ENCODE peak calls at places on chromosomes 16 and 17, in eight cellular contexts. T is mucosa of descending colon, I is GM06990, M is bronchial epithelial cell, K is transverse colon, G is AG04450, Z is nephron progenitor cell, J is BJ. L is an unnamed sample.

GRCh38 chr17:31610301-31610910 is 218.9 kb downstream of the RAB11FIP4 start:
- DNase-seq in Z (no peak), K (no peak), T (no peak), M (no peak), J (no peak), G (no peak), I (no peak), L (no peak)

GRCh38 chr17:31787082-31787481 is 72.0 kb downstream of the COPRS start:
- DNase-seq in M (no peak), T (no peak), I (no peak), K (no peak), J (no peak), G (no peak), Z (no peak), L (no peak)

GRCh38 chr17:60086822-60087591 is 8.3 kb upstream of the HEATR6 start:
- DNase-seq in K (no peak), T (no peak), I (no peak), J (no peak), Z (no peak), M (peak), G (no peak), L (no peak)

GRCh38 chr16:18800674-18801196 is 614 bp downstream of the ARL6IP1 start:
- DNase-seq in J (no peak), K (peak), Z (peak), M (peak), T (peak), G (no peak), I (no peak), L (peak)

GRCh38 chr17:33749171-33749570 is 456.1 kb upstream of the ASIC2 start:
- DNase-seq in M (no peak), Z (no peak), K (no peak), I (no peak), G (no peak), J (no peak), T (no peak), L (no peak)

GRCh38 chr17:69607162-69607834 is 192.8 kb downstream of the MAP2K6 start:
- DNase-seq in T (peak), J (no peak), Z (peak), K (peak), G (peak), I (peak), M (peak), L (peak)

GRCh38 chr16:70432800-70433455 is 6.0 kb downstream of the ST3GAL2 start:
- DNase-seq in I (peak), M (no peak), Z (no peak), K (peak), G (no peak), J (no peak), T (peak), L (no peak)

GRCh38 chr16:2030036-2030435 is 3.3 kb downstream of the NHERF2 start:
- DNase-seq in T (no peak), K (no peak), I (no peak), M (no peak), J (no peak), Z (no peak), G (no peak), L (no peak)

GRCh38 chr17:33028778-33029177 is 37.1 kb downstream of the SPACA3 start:
- DNase-seq in I (no peak), K (no peak), Z (no peak), G (no peak), T (no peak), J (no peak), M (no peak), L (no peak)

GRCh38 chr17:74446551-74447500 is 14.9 kb downstream of the GPRC5C start:
- DNase-seq in I (no peak), G (no peak), M (peak), T (no peak), Z (no peak), K (no peak), J (no peak), L (no peak)

GRCh38 chr16:14501331-14502255 is 128.5 kb downstream of the PARN start:
- DNase-seq in Z (peak), T (peak), I (peak), J (peak), M (peak), G (peak), K (peak), L (no peak)

GRCh38 chr17:49079840-49080663 is 52.5 kb upstream of the B4GALNT2 start:
- DNase-seq in I (no peak), K (no peak), G (no peak), J (no peak), T (no peak), M (no peak), Z (no peak), L (no peak)

GRCh38 chr17:11144358-11145233 is 96.4 kb upstream of the SHISA6 start:
- DNase-seq in K (peak), J (no peak), Z (peak), I (no peak), T (peak), M (peak), G (no peak), L (no peak)

GRCh38 chr16:15034266-15035162 is 21.4 kb downstream of the NTAN1 start:
- DNase-seq in M (no peak), K (no peak), I (no peak), Z (no peak), T (no peak), J (no peak), G (no peak), L (no peak)

GRCh38 chr16:20647736-20648135 is 49.7 kb downstream of the ACSM1 start:
- DNase-seq in G (no peak), M (no peak), T (no peak), J (no peak), K (no peak), Z (no peak), I (no peak), L (no peak)

GRCh38 chr16:81469710-81470481 is 25.3 kb downstream of the CMIP start:
- DNase-seq in M (no peak), K (no peak), J (no peak), T (no peak), G (no peak), Z (no peak), I (peak), L (peak)
- TF ChIP-seq CTCF in M (no peak), K (no peak), J (no peak), T (no peak), G (no peak), Z (no peak), I (no peak), L (no peak)

GRCh38 chr16:87057951-87058560 is 259.1 kb downstream of the C16orf95 start:
- DNase-seq in M (no peak), G (no peak), J (no peak), K (no peak), I (no peak), T (no peak), Z (no peak), L (no peak)

GRCh38 chr16:87058728-87059250 is 258.4 kb downstream of the C16orf95 start:
- DNase-seq in T (no peak), M (no peak), J (no peak), G (no peak), K (no peak), I (no peak), Z (no peak), L (no peak)

GRCh38 chr16:87061521-87061920 is 255.7 kb downstream of the C16orf95 start:
- DNase-seq in G (no peak), I (no peak), M (no peak), J (no peak), T (no peak), Z (no peak), K (no peak), L (no peak)

GRCh38 chr16:87062569-87063442 is 254.4 kb downstream of the C16orf95 start:
- DNase-seq in M (peak), Z (peak), T (peak), G (no peak), I (peak), K (peak), J (no peak), L (peak)

GRCh38 chr16:87060026-87060986 is 256.9 kb downstream of the C16orf95 start:
- DNase-seq in K (no peak), I (no peak), M (no peak), J (no peak), G (peak), Z (no peak), T (no peak), L (peak)
- TF ChIP-seq CTCF in K (no peak), I (no peak), M (no peak), J (peak), G (peak), Z (no peak), T (no peak), L (no peak)

GRCh38 chr17:44267818-44268490 is at the start of gene SLC4A1:
- DNase-seq in Z (no peak), I (no peak), J (no peak), K (no peak), T (no peak), M (no peak), G (no peak), L (no peak)

GRCh38 chr17:44263360-44263902 is 4.5 kb downstream of the SLC4A1 start:
- DNase-seq in K (no peak), T (no peak), M (no peak), G (no peak), Z (no peak), J (no peak), I (no peak), L (no peak)

GRCh38 chr17:44267165-44267455 is 825 bp downstream of the SLC4A1 start:
- DNase-seq in M (no peak), J (no peak), K (no peak), T (no peak), Z (no peak), I (no peak), G (no peak), L (no peak)

GRCh38 chr17:44269118-44269794 is 1.3 kb upstream of the SLC4A1 start:
- DNase-seq in K (no peak), Z (no peak), G (no peak), T (no peak), M (no peak), J (no peak), I (no peak), L (no peak)

DNA sequence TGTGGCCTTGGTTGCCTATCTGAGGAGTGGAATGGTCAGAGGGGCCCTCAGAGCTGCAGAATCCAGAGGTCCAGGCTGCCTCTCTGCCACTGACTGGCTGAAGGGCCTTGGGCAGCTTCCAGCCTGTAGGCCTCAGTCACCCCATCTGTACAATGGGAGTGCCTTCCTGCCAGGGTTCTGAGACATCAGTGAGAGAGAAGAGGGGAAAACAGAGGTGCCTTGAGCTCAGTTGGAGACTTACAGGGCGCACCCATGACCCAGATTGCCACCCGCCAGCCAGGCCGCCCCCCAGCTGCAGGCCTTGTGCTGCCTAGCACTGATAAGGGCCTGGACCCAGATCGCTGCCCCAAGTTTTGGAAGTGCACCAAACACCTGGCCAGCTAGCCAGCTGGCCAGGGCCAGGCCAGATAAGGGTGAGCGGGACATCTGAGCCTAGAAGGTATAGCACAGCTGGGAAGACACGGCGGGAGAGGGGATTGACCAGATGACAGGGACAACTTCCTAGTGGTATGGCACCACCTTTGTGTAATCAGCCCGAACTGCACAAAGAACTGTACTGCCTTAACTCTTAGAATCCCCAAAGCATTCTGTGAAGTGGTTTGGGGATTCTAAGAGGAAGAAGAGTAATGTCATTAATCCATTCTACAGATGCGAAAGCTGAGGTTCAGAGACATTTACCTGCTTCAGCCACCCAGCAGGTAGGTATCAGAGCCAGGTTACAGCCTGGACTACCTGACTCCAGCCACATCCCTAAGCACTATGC is 1.4 kb downstream of the SLC4A1 start:
- DNase-seq in T (no peak), G (no peak), J (no peak), K (no peak), Z (no peak), I (no peak), M (no peak), L (no peak)
- TF ChIP-seq CTCF in T (no peak), G (no peak), J (no peak), K (no peak), Z (no peak), I (no peak), M (no peak), L (no peak)

DNA sequence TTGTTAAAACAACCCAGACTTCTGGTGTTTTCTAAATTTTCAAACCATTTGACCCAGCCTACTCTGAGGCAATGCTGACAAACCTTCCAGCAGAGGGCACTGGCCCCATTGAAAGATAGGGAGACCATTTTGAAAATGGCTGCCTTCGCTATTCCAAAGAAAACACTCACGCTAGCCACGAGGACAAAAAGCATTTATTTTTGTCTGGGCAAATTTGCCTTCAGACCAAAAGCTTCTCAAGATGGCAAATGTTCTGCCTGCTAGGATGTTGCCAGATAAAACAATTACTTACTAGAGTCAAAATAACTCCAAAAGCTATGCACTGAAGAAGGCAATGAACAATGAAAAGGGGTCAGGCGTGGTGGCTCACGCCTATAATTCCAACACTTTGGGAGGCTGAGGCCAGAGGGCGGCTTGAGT is 296.7 kb upstream of the IRX5 start:
- DNase-seq in J (no peak), K (no peak), M (peak), G (no peak), I (no peak), T (no peak), Z (peak), L (no peak)
- TF ChIP-seq CTCF in J (peak), K (no peak), M (peak), G (no peak), I (peak), T (no peak), Z (peak), L (no peak)